ENCODE peak calls at places on chromosomes 1 and 21, in seven cellular contexts. One of them, this sample, is unnamed.

GRCh38 chr1:220045356-220046051 is 801 bp downstream of the EPRS1 start:
- DNase-seq in mucosa of descending colon: no peak
- DNase-seq in choroid plexus epithelial cell: no peak
- DNase-seq in heart right ventricle: no peak
- DNase-seq in mesenchymal stem cell: no peak
- DNase-seq in AG04449: no peak
- DNase-seq in lung: no peak
- DNase-seq in this sample: no peak

GRCh38 chr1:178168535-178168934 is 74.6 kb downstream of the RASAL2 start:
- DNase-seq in mucosa of descending colon: no peak
- DNase-seq in choroid plexus epithelial cell: peak; percentile 85
- DNase-seq in heart right ventricle: no peak
- DNase-seq in mesenchymal stem cell: peak; percentile 84
- DNase-seq in AG04449: no peak
- DNase-seq in lung: no peak
- DNase-seq in this sample: no peak

GRCh38 chr1:156742801-156743200 is 1.9 kb upstream of the MRPL24 start:
- DNase-seq in mucosa of descending colon: no peak
- DNase-seq in choroid plexus epithelial cell: no peak
- DNase-seq in heart right ventricle: no peak
- DNase-seq in mesenchymal stem cell: no peak
- DNase-seq in AG04449: no peak
- DNase-seq in lung: no peak
- DNase-seq in this sample: no peak

GRCh38 chr1:193060938-193061337 is 1.5 kb downstream of the RO60 start:
- DNase-seq in mucosa of descending colon: no peak
- DNase-seq in choroid plexus epithelial cell: no peak
- DNase-seq in heart right ventricle: no peak
- DNase-seq in mesenchymal stem cell: peak; percentile 14
- DNase-seq in AG04449: no peak
- DNase-seq in lung: no peak
- DNase-seq in this sample: no peak

GRCh38 chr21:17848228-17848627 is 29.1 kb upstream of the C21orf91 start:
- DNase-seq in mucosa of descending colon: no peak
- DNase-seq in choroid plexus epithelial cell: peak; percentile 99
- DNase-seq in heart right ventricle: peak; percentile 9
- DNase-seq in mesenchymal stem cell: peak; percentile 94
- DNase-seq in AG04449: peak; percentile 63
- DNase-seq in lung: no peak
- DNase-seq in this sample: peak; percentile 85

GRCh38 chr1:146034976-146035469 is 13.5 kb upstream of the HJV start:
- DNase-seq in mucosa of descending colon: no peak
- DNase-seq in choroid plexus epithelial cell: peak; percentile 39
- DNase-seq in heart right ventricle: no peak
- DNase-seq in mesenchymal stem cell: no peak
- DNase-seq in AG04449: no peak
- DNase-seq in lung: no peak
- DNase-seq in this sample: no peak

GRCh38 chr21:45536301-45537081 is 5.7 kb downstream of the SLC19A1 start:
- DNase-seq in mucosa of descending colon: peak; percentile 46
- DNase-seq in choroid plexus epithelial cell: no peak
- DNase-seq in heart right ventricle: no peak
- DNase-seq in mesenchymal stem cell: no peak
- DNase-seq in AG04449: no peak
- DNase-seq in lung: no peak
- DNase-seq in this sample: no peak

GRCh38 chr21:41950941-41951408 is 2.8 kb downstream of the C2CD2 start:
- DNase-seq in mucosa of descending colon: no peak
- DNase-seq in choroid plexus epithelial cell: no peak
- DNase-seq in heart right ventricle: no peak
- DNase-seq in mesenchymal stem cell: no peak
- DNase-seq in AG04449: no peak
- DNase-seq in lung: no peak
- DNase-seq in this sample: no peak

GRCh38 chr1:20207546-20207945 is 21.2 kb upstream of the PLA2G2C start:
- DNase-seq in mucosa of descending colon: no peak
- DNase-seq in choroid plexus epithelial cell: no peak
- DNase-seq in heart right ventricle: no peak
- DNase-seq in mesenchymal stem cell: no peak
- DNase-seq in AG04449: no peak
- DNase-seq in lung: no peak
- DNase-seq in this sample: no peak

GRCh38 chr1:201191723-201192477 is 1.3 kb downstream of the IGFN1 start:
- DNase-seq in mucosa of descending colon: no peak
- DNase-seq in choroid plexus epithelial cell: peak; percentile 93
- DNase-seq in heart right ventricle: no peak
- DNase-seq in mesenchymal stem cell: peak; percentile 82
- DNase-seq in AG04449: peak; percentile 65
- DNase-seq in lung: no peak
- DNase-seq in this sample: peak; percentile 84

GRCh38 chr1:233269656-233270055 is 25.9 kb downstream of the PCNX2 start:
- DNase-seq in mucosa of descending colon: no peak
- DNase-seq in choroid plexus epithelial cell: peak; percentile 58
- DNase-seq in heart right ventricle: no peak
- DNase-seq in mesenchymal stem cell: no peak
- DNase-seq in AG04449: peak; percentile 28
- DNase-seq in lung: no peak
- DNase-seq in this sample: no peak

GRCh38 chr1:227225715-227226346 is 92.5 kb downstream of the CDC42BPA start:
- DNase-seq in mucosa of descending colon: no peak
- DNase-seq in choroid plexus epithelial cell: peak; percentile 78
- DNase-seq in heart right ventricle: no peak
- DNase-seq in mesenchymal stem cell: peak; percentile 42
- DNase-seq in AG04449: peak; percentile 42
- DNase-seq in lung: no peak
- DNase-seq in this sample: peak; percentile 57

GRCh38 chr1:66364578-66365391 is 169.2 kb upstream of the SGIP1 start:
- DNase-seq in mucosa of descending colon: no peak
- DNase-seq in choroid plexus epithelial cell: no peak
- DNase-seq in heart right ventricle: no peak
- DNase-seq in mesenchymal stem cell: no peak
- DNase-seq in AG04449: peak; percentile 36
- DNase-seq in lung: no peak
- DNase-seq in this sample: no peak

GRCh38 chr1:39214021-39214713 is 9.7 kb downstream of the MACF1 start:
- DNase-seq in mucosa of descending colon: no peak
- DNase-seq in choroid plexus epithelial cell: peak; percentile 34
- DNase-seq in heart right ventricle: peak; percentile 46
- DNase-seq in mesenchymal stem cell: peak; percentile 61
- DNase-seq in AG04449: no peak
- DNase-seq in lung: peak; percentile 49
- DNase-seq in this sample: no peak

GRCh38 chr1:76336951-76337371 is 262.4 kb downstream of the ST6GALNAC3 start:
- DNase-seq in mucosa of descending colon: peak; percentile 59
- DNase-seq in choroid plexus epithelial cell: peak; percentile 98
- DNase-seq in heart right ventricle: peak; percentile 56
- DNase-seq in mesenchymal stem cell: peak; percentile 52
- DNase-seq in AG04449: peak; percentile 67
- DNase-seq in lung: peak; percentile 67
- DNase-seq in this sample: no peak

GRCh38 chr1:116538527-116538926 is 32.3 kb downstream of the CD58 start:
- DNase-seq in mucosa of descending colon: no peak
- DNase-seq in choroid plexus epithelial cell: peak; percentile 29
- DNase-seq in heart right ventricle: no peak
- DNase-seq in mesenchymal stem cell: peak; percentile 46
- DNase-seq in AG04449: no peak
- DNase-seq in lung: no peak
- DNase-seq in this sample: no peak

GRCh38 chr21:26443867-26444266 is 129.2 kb downstream of the CYYR1 start:
- DNase-seq in mucosa of descending colon: no peak
- DNase-seq in choroid plexus epithelial cell: no peak
- DNase-seq in heart right ventricle: no peak
- DNase-seq in mesenchymal stem cell: no peak
- DNase-seq in AG04449: no peak
- DNase-seq in lung: no peak
- DNase-seq in this sample: no peak

GRCh38 chr1:17883136-17883535 is 128.0 kb downstream of the ACTL8 start:
- DNase-seq in mucosa of descending colon: no peak
- DNase-seq in choroid plexus epithelial cell: no peak
- DNase-seq in heart right ventricle: no peak
- DNase-seq in mesenchymal stem cell: no peak
- DNase-seq in AG04449: no peak
- DNase-seq in lung: no peak
- DNase-seq in this sample: no peak

GRCh38 chr21:45074048-45074817 is at the start of gene ADARB1:
- DNase-seq in mucosa of descending colon: peak; percentile 74
- DNase-seq in choroid plexus epithelial cell: peak; percentile 61
- DNase-seq in heart right ventricle: peak; percentile 48
- DNase-seq in mesenchymal stem cell: peak; percentile 65
- DNase-seq in AG04449: no peak
- DNase-seq in lung: peak; percentile 41
- DNase-seq in this sample: no peak

GRCh38 chr1:15506831-15507230 is 17.2 kb downstream of the CASP9 start:
- DNase-seq in mucosa of descending colon: no peak
- DNase-seq in choroid plexus epithelial cell: no peak
- DNase-seq in heart right ventricle: no peak
- DNase-seq in mesenchymal stem cell: no peak
- DNase-seq in AG04449: no peak
- DNase-seq in lung: no peak
- DNase-seq in this sample: no peak

GRCh38 chr1:30684881-30685795 is 38.2 kb downstream of the MATN1 start:
- DNase-seq in mucosa of descending colon: peak; percentile 85
- DNase-seq in choroid plexus epithelial cell: no peak
- DNase-seq in heart right ventricle: peak; percentile 23
- DNase-seq in mesenchymal stem cell: no peak
- DNase-seq in AG04449: no peak
- DNase-seq in lung: peak; percentile 91
- DNase-seq in this sample: no peak

GRCh38 chr1:119917304-119918055 is 21.2 kb upstream of the ADAM30 start:
- DNase-seq in mucosa of descending colon: no peak
- DNase-seq in choroid plexus epithelial cell: peak; percentile 55
- DNase-seq in heart right ventricle: no peak
- DNase-seq in mesenchymal stem cell: no peak
- DNase-seq in AG04449: no peak
- DNase-seq in lung: no peak
- DNase-seq in this sample: no peak

GRCh38 chr1:229434641-229435051 is 752 bp upstream of the ACTA1 start:
- DNase-seq in mucosa of descending colon: no peak
- DNase-seq in choroid plexus epithelial cell: no peak
- DNase-seq in heart right ventricle: peak; percentile 65
- DNase-seq in mesenchymal stem cell: no peak
- DNase-seq in AG04449: no peak
- DNase-seq in lung: no peak
- DNase-seq in this sample: no peak

GRCh38 chr1:154999651-155000474 is 2.7 kb upstream of the ZBTB7B start:
- DNase-seq in mucosa of descending colon: peak; percentile 78
- DNase-seq in choroid plexus epithelial cell: no peak
- DNase-seq in heart right ventricle: no peak
- DNase-seq in mesenchymal stem cell: peak; percentile 44
- DNase-seq in AG04449: no peak
- DNase-seq in lung: no peak
- DNase-seq in this sample: no peak

GRCh38 chr1:35120458-35121133 is 41.4 kb downstream of the ZMYM1 start:
- DNase-seq in mucosa of descending colon: no peak
- DNase-seq in choroid plexus epithelial cell: peak; percentile 26
- DNase-seq in heart right ventricle: no peak
- DNase-seq in mesenchymal stem cell: no peak
- DNase-seq in AG04449: no peak
- DNase-seq in lung: no peak
- DNase-seq in this sample: no peak

DNA sequence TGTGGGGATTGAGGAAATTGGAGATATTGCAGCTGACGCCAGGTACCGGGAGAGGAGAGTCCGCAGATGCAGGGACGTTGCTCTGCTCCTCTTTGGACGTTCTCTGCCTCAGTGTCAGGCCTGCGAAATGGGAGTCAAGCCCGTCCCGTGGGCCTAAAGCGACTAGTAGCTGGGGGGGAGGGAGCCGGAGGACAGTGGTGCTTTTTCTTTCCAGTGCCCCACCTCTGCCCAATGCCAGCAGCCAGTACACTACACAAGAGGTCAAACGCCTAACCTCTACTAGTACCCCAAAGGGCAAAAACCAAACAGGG is 413.6 kb upstream of the ESRRG start:
- DNase-seq in mucosa of descending colon: no peak
- DNase-seq in choroid plexus epithelial cell: no peak
- DNase-seq in heart right ventricle: no peak
- DNase-seq in mesenchymal stem cell: no peak
- DNase-seq in AG04449: no peak
- DNase-seq in lung: no peak
- DNase-seq in this sample: no peak
- H3K4me3 ChIP-seq in mucosa of descending colon: no peak overlapping the region
- H3K4me3 ChIP-seq in choroid plexus epithelial cell: no peak overlapping the region
- H3K4me3 ChIP-seq in heart right ventricle: no peak overlapping the region
- H3K4me3 ChIP-seq in mesenchymal stem cell: no peak overlapping the region
- H3K4me3 ChIP-seq in AG04449: no peak overlapping the region
- H3K4me3 ChIP-seq in lung: no peak overlapping the region
- H3K4me3 ChIP-seq in this sample: no peak overlapping the region

GRCh38 chr1:244836598-244836997 is 1.1 kb downstream of the COX20 start:
- DNase-seq in mucosa of descending colon: no peak
- DNase-seq in choroid plexus epithelial cell: peak; percentile 31
- DNase-seq in heart right ventricle: no peak
- DNase-seq in mesenchymal stem cell: no peak
- DNase-seq in AG04449: no peak
- DNase-seq in lung: no peak
- DNase-seq in this sample: no peak

GRCh38 chr1:244834596-244835275 is 722 bp upstream of the COX20 start:
- DNase-seq in mucosa of descending colon: peak; percentile 94
- DNase-seq in choroid plexus epithelial cell: peak; percentile 92
- DNase-seq in heart right ventricle: peak; percentile 91
- DNase-seq in mesenchymal stem cell: peak; percentile 97
- DNase-seq in AG04449: peak; percentile 65
- DNase-seq in lung: peak; percentile 88
- DNase-seq in this sample: peak; percentile 71

GRCh38 chr1:244837597-244838258 is 2.3 kb downstream of the COX20 start:
- DNase-seq in mucosa of descending colon: no peak
- DNase-seq in choroid plexus epithelial cell: no peak
- DNase-seq in heart right ventricle: no peak
- DNase-seq in mesenchymal stem cell: no peak
- DNase-seq in AG04449: no peak
- DNase-seq in lung: no peak
- DNase-seq in this sample: no peak

GRCh38 chr1:244835276-244836134 is at the start of gene COX20:
- DNase-seq in mucosa of descending colon: peak; percentile 94
- DNase-seq in choroid plexus epithelial cell: peak; percentile 90
- DNase-seq in heart right ventricle: peak; percentile 92
- DNase-seq in mesenchymal stem cell: peak; percentile 93
- DNase-seq in AG04449: no peak
- DNase-seq in lung: peak; percentile 91
- DNase-seq in this sample: no peak

GRCh38 chr1:244836135-244836521 is 670 bp downstream of the COX20 start:
- DNase-seq in mucosa of descending colon: no peak
- DNase-seq in choroid plexus epithelial cell: peak; percentile 49
- DNase-seq in heart right ventricle: no peak
- DNase-seq in mesenchymal stem cell: peak; percentile 58
- DNase-seq in AG04449: no peak
- DNase-seq in lung: no peak
- DNase-seq in this sample: no peak
- H3K4me3 ChIP-seq in mucosa of descending colon: peak overlapping the region; percentile 56
- H3K4me3 ChIP-seq in choroid plexus epithelial cell: peak overlapping the region; percentile 82
- H3K4me3 ChIP-seq in heart right ventricle: peak overlapping the region; percentile 87
- H3K4me3 ChIP-seq in mesenchymal stem cell: peak overlapping the region; percentile 26
- H3K4me3 ChIP-seq in AG04449: peak overlapping the region; percentile 73
- H3K4me3 ChIP-seq in lung: peak overlapping the region; percentile 85
- H3K4me3 ChIP-seq in this sample: peak overlapping the region; percentile 78

GRCh38 chr1:959730-960039 is 629 bp upstream of the NOC2L start:
- DNase-seq in mucosa of descending colon: no peak
- DNase-seq in choroid plexus epithelial cell: no peak
- DNase-seq in heart right ventricle: no peak
- DNase-seq in mesenchymal stem cell: no peak
- DNase-seq in AG04449: no peak
- DNase-seq in lung: no peak
- DNase-seq in this sample: no peak
- H3K4me3 ChIP-seq in mucosa of descending colon: no peak overlapping the region
- H3K4me3 ChIP-seq in choroid plexus epithelial cell: peak overlapping the region; percentile 66
- H3K4me3 ChIP-seq in heart right ventricle: peak overlapping the region; percentile 79
- H3K4me3 ChIP-seq in mesenchymal stem cell: no peak overlapping the region
- H3K4me3 ChIP-seq in AG04449: no peak overlapping the region
- H3K4me3 ChIP-seq in lung: peak overlapping the region; percentile 1
- H3K4me3 ChIP-seq in this sample: no peak overlapping the region

GRCh38 chr1:147641695-147642592 is 28.4 kb downstream of the ACP6 start:
- DNase-seq in mucosa of descending colon: no peak
- DNase-seq in choroid plexus epithelial cell: peak; percentile 72
- DNase-seq in heart right ventricle: peak; percentile 55
- DNase-seq in mesenchymal stem cell: peak; percentile 58
- DNase-seq in AG04449: no peak
- DNase-seq in lung: peak; percentile 55
- DNase-seq in this sample: no peak
- H3K4me3 ChIP-seq in mucosa of descending colon: no peak overlapping the region
- H3K4me3 ChIP-seq in choroid plexus epithelial cell: no peak overlapping the region
- H3K4me3 ChIP-seq in heart right ventricle: no peak overlapping the region
- H3K4me3 ChIP-seq in mesenchymal stem cell: no peak overlapping the region
- H3K4me3 ChIP-seq in AG04449: no peak overlapping the region
- H3K4me3 ChIP-seq in lung: no peak overlapping the region
- H3K4me3 ChIP-seq in this sample: no peak overlapping the region

This sample was measured in kidney epithelial cell.